ENCODE peak calls at places on chromosomes 11 and 22, in six cellular contexts. Q is AML-193; Y is HTR-8/SVneo; F is activated CD8-positive, alpha-beta memory T cell treated with anti-CD3 and anti-CD28 coated beads, Interleukin-2, amount 50 U/mL, for 4 hours; A is SK-MEL-5; P is spleen. V is an unnamed sample.

GRCh38 chr11:17544181-17544622 is at the start of gene USH1C:
- DNase-seq in P (peak), F (peak), A (no peak), Q (no peak), Y (no peak), V (peak)

GRCh38 chr22:27804683-27805297 is 3.2 kb upstream of the MN1 start:
- DNase-seq in A (peak), P (no peak), Q (peak), Y (peak), F (peak), V (peak)

GRCh38 chr22:27715078-27715477 is 86.5 kb downstream of the MN1 start:
- DNase-seq in F (no peak), Y (no peak), Q (no peak), P (peak), A (peak), V (no peak)

GRCh38 chr11:129278586-129279319 is 86.6 kb upstream of the ARHGAP32 start:
- DNase-seq in Y (no peak), Q (no peak), P (peak), A (no peak), F (peak), V (no peak)

GRCh38 chr11:119478711-119479285 is 55.8 kb upstream of the THY1 start:
- DNase-seq in Y (no peak), F (no peak), A (no peak), Q (no peak), P (no peak), V (no peak)

GRCh38 chr22:44698531-44699421 is 3.2 kb upstream of the PRR5 start:
- DNase-seq in Y (peak), A (peak), P (peak), F (no peak), Q (no peak), V (no peak)

GRCh38 chr11:27012254-27012921 is 18.5 kb downstream of the FIBIN start:
- DNase-seq in A (peak), Q (no peak), P (no peak), Y (no peak), F (no peak), V (no peak)

GRCh38 chr11:57476223-57476882 is 16.0 kb downstream of the RTN4RL2 start:
- DNase-seq in P (peak), F (peak), A (no peak), Y (no peak), Q (peak), V (no peak)

GRCh38 chr11:119892311-119892808 is 163.4 kb upstream of the NECTIN1 start:
- DNase-seq in Y (no peak), F (no peak), A (no peak), P (peak), Q (no peak), V (peak)

V was measured in heart right ventricle.